ENCODE peak calls at places on chromosomes 1 and 21, in eight cellular contexts. One of them, this sample, is unnamed. For H3K4me1, the result is how much of the 10 kb centered on the place peaks cover.

GRCh38 chr1:164805399-164805798 is 246.4 kb downstream of the PBX1 start:
- DNase-seq in uterus: no peak
- DNase-seq in CD8-positive, alpha-beta T cell: no peak
- DNase-seq in A549: no peak
- DNase-seq in HAP-1: no peak
- DNase-seq in hepatocyte: no peak
- DNase-seq in heart left ventricle: no peak
- DNase-seq in Peyer's patch: no peak
- DNase-seq in this sample: no peak

GRCh38 chr1:64019818-64020217 is 183.6 kb upstream of the UBE2U start:
- DNase-seq in HAP-1: no peak
- DNase-seq in heart left ventricle: no peak
- DNase-seq in hepatocyte: peak
- DNase-seq in uterus: peak
- DNase-seq in Peyer's patch: no peak
- DNase-seq in A549: no peak
- DNase-seq in CD8-positive, alpha-beta T cell: no peak
- DNase-seq in this sample: no peak

GRCh38 chr1:3367376-3367775 is 87.1 kb upstream of the ARHGEF16 start:
- DNase-seq in Peyer's patch: no peak
- DNase-seq in heart left ventricle: no peak
- DNase-seq in uterus: no peak
- DNase-seq in A549: no peak
- DNase-seq in hepatocyte: no peak
- DNase-seq in HAP-1: no peak
- DNase-seq in CD8-positive, alpha-beta T cell: no peak
- DNase-seq in this sample: no peak

GRCh38 chr21:27268290-27268689 is 301.4 kb upstream of the ADAMTS5 start:
- DNase-seq in A549: no peak
- DNase-seq in hepatocyte: no peak
- DNase-seq in uterus: no peak
- DNase-seq in HAP-1: no peak
- DNase-seq in Peyer's patch: no peak
- DNase-seq in heart left ventricle: no peak
- DNase-seq in CD8-positive, alpha-beta T cell: no peak
- DNase-seq in this sample: no peak

GRCh38 chr1:1223321-1223720 is 8.5 kb downstream of the SDF4 start:
- DNase-seq in heart left ventricle: no peak
- DNase-seq in hepatocyte: no peak
- DNase-seq in HAP-1: no peak
- DNase-seq in uterus: no peak
- DNase-seq in Peyer's patch: no peak
- DNase-seq in CD8-positive, alpha-beta T cell: no peak
- DNase-seq in A549: no peak
- DNase-seq in this sample: no peak

GRCh38 chr1:115757286-115757810 is 11.2 kb downstream of the CASQ2 start:
- DNase-seq in HAP-1: no peak
- DNase-seq in hepatocyte: no peak
- DNase-seq in A549: no peak
- DNase-seq in CD8-positive, alpha-beta T cell: no peak
- DNase-seq in uterus: no peak
- DNase-seq in heart left ventricle: peak
- DNase-seq in Peyer's patch: no peak
- DNase-seq in this sample: no peak

GRCh38 chr1:227449051-227449450 is 114.3 kb upstream of the ZNF678 start:
- DNase-seq in uterus: no peak
- DNase-seq in Peyer's patch: no peak
- DNase-seq in hepatocyte: peak
- DNase-seq in A549: no peak
- DNase-seq in CD8-positive, alpha-beta T cell: no peak
- DNase-seq in heart left ventricle: no peak
- DNase-seq in HAP-1: peak
- DNase-seq in this sample: peak

GRCh38 chr1:110606784-110607662 is 865 bp upstream of the KCNA2 start:
- DNase-seq in A549: no peak
- DNase-seq in CD8-positive, alpha-beta T cell: no peak
- DNase-seq in Peyer's patch: no peak
- DNase-seq in heart left ventricle: no peak
- DNase-seq in uterus: no peak
- DNase-seq in HAP-1: peak
- DNase-seq in hepatocyte: peak
- DNase-seq in this sample: no peak

GRCh38 chr1:155981266-155982088 is 3.1 kb upstream of the ARHGEF2 start:
- DNase-seq in Peyer's patch: peak
- DNase-seq in uterus: peak
- DNase-seq in CD8-positive, alpha-beta T cell: peak
- DNase-seq in HAP-1: no peak
- DNase-seq in heart left ventricle: no peak
- DNase-seq in hepatocyte: peak
- DNase-seq in A549: no peak
- DNase-seq in this sample: peak

GRCh38 chr1:110787328-110788071 is 85.4 kb upstream of the CD53 start:
- DNase-seq in HAP-1: no peak
- DNase-seq in uterus: no peak
- DNase-seq in heart left ventricle: no peak
- DNase-seq in CD8-positive, alpha-beta T cell: peak
- DNase-seq in Peyer's patch: peak
- DNase-seq in hepatocyte: no peak
- DNase-seq in A549: no peak
- DNase-seq in this sample: no peak

GRCh38 chr1:56113679-56114078 is 465.7 kb downstream of the PLPP3 start:
- DNase-seq in hepatocyte: no peak
- DNase-seq in heart left ventricle: no peak
- DNase-seq in HAP-1: no peak
- DNase-seq in CD8-positive, alpha-beta T cell: no peak
- DNase-seq in uterus: no peak
- DNase-seq in A549: no peak
- DNase-seq in Peyer's patch: no peak
- DNase-seq in this sample: no peak
- H3K4me1 ChIP-seq in hepatocyte: under half
- H3K4me1 ChIP-seq in heart left ventricle: under half
- H3K4me1 ChIP-seq in HAP-1: under half
- H3K4me1 ChIP-seq in CD8-positive, alpha-beta T cell: under half
- H3K4me1 ChIP-seq in uterus: under half
- H3K4me1 ChIP-seq in A549: under half
- H3K4me1 ChIP-seq in Peyer's patch: under half
- H3K4me1 ChIP-seq in this sample: under half

GRCh38 chr21:15731243-15731613 is 1.4 kb downstream of the USP25 start:
- DNase-seq in heart left ventricle: no peak
- DNase-seq in A549: peak
- DNase-seq in hepatocyte: no peak
- DNase-seq in CD8-positive, alpha-beta T cell: no peak
- DNase-seq in Peyer's patch: no peak
- DNase-seq in uterus: no peak
- DNase-seq in HAP-1: no peak
- DNase-seq in this sample: no peak

GRCh38 chr21:15732290-15732995 is 2.7 kb downstream of the USP25 start:
- DNase-seq in heart left ventricle: no peak
- DNase-seq in CD8-positive, alpha-beta T cell: peak
- DNase-seq in A549: no peak
- DNase-seq in uterus: no peak
- DNase-seq in Peyer's patch: no peak
- DNase-seq in HAP-1: peak
- DNase-seq in hepatocyte: peak
- DNase-seq in this sample: no peak

GRCh38 chr21:15730484-15731242 is 881 bp downstream of the USP25 start:
- DNase-seq in uterus: no peak
- DNase-seq in hepatocyte: peak
- DNase-seq in CD8-positive, alpha-beta T cell: peak
- DNase-seq in HAP-1: no peak
- DNase-seq in heart left ventricle: no peak
- DNase-seq in Peyer's patch: peak
- DNase-seq in A549: no peak
- DNase-seq in this sample: no peak

GRCh38 chr21:15735409-15735808 is 5.6 kb downstream of the USP25 start:
- DNase-seq in HAP-1: no peak
- DNase-seq in heart left ventricle: no peak
- DNase-seq in Peyer's patch: no peak
- DNase-seq in A549: no peak
- DNase-seq in uterus: no peak
- DNase-seq in CD8-positive, alpha-beta T cell: no peak
- DNase-seq in hepatocyte: no peak
- DNase-seq in this sample: no peak

DNA sequence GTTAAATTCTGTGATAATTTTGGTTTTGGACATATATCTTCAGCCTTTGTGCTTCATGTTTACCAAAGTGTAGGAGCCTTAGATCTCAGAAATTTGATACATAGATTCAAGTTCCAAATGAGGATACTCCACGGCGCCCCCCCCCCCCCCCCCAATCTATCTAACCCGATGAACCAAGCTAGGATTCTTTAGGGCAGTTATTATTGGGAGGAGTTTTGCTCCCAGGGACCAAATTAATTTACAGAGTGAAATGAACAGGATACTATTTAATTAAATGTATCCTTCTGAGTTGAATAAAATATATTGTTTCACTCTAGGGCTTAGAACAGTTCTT is 3.2 kb downstream of the USP25 start:
- DNase-seq in uterus: no peak
- DNase-seq in CD8-positive, alpha-beta T cell: no peak
- DNase-seq in heart left ventricle: no peak
- DNase-seq in HAP-1: no peak
- DNase-seq in Peyer's patch: no peak
- DNase-seq in A549: no peak
- DNase-seq in hepatocyte: no peak
- DNase-seq in this sample: no peak
- H3K4me1 ChIP-seq in uterus: under half
- H3K4me1 ChIP-seq in CD8-positive, alpha-beta T cell: half or more
- H3K4me1 ChIP-seq in heart left ventricle: under half
- H3K4me1 ChIP-seq in HAP-1: under half
- H3K4me1 ChIP-seq in Peyer's patch: under half
- H3K4me1 ChIP-seq in A549: under half
- H3K4me1 ChIP-seq in hepatocyte: under half
- H3K4me1 ChIP-seq in this sample: under half

GRCh38 chr21:35028451-35028757 is 20.7 kb downstream of the RUNX1 start:
- DNase-seq in HAP-1: no peak
- DNase-seq in uterus: no peak
- DNase-seq in heart left ventricle: no peak
- DNase-seq in CD8-positive, alpha-beta T cell: no peak
- DNase-seq in hepatocyte: no peak
- DNase-seq in Peyer's patch: no peak
- DNase-seq in A549: no peak
- DNase-seq in this sample: no peak
- H3K4me1 ChIP-seq in HAP-1: under half
- H3K4me1 ChIP-seq in uterus: under half
- H3K4me1 ChIP-seq in heart left ventricle: under half
- H3K4me1 ChIP-seq in CD8-positive, alpha-beta T cell: half or more
- H3K4me1 ChIP-seq in hepatocyte: under half
- H3K4me1 ChIP-seq in Peyer's patch: under half
- H3K4me1 ChIP-seq in A549: under half
- H3K4me1 ChIP-seq in this sample: under half

GRCh38 chr1:17538010-17538409 is 1.5 kb upstream of the ARHGEF10L start:
- DNase-seq in heart left ventricle: no peak
- DNase-seq in Peyer's patch: no peak
- DNase-seq in uterus: peak
- DNase-seq in CD8-positive, alpha-beta T cell: no peak
- DNase-seq in HAP-1: no peak
- DNase-seq in hepatocyte: no peak
- DNase-seq in A549: no peak
- DNase-seq in this sample: no peak
- H3K4me1 ChIP-seq in heart left ventricle: under half
- H3K4me1 ChIP-seq in Peyer's patch: under half
- H3K4me1 ChIP-seq in uterus: under half
- H3K4me1 ChIP-seq in CD8-positive, alpha-beta T cell: under half
- H3K4me1 ChIP-seq in HAP-1: under half
- H3K4me1 ChIP-seq in hepatocyte: under half
- H3K4me1 ChIP-seq in A549: under half
- H3K4me1 ChIP-seq in this sample: under half

DNA sequence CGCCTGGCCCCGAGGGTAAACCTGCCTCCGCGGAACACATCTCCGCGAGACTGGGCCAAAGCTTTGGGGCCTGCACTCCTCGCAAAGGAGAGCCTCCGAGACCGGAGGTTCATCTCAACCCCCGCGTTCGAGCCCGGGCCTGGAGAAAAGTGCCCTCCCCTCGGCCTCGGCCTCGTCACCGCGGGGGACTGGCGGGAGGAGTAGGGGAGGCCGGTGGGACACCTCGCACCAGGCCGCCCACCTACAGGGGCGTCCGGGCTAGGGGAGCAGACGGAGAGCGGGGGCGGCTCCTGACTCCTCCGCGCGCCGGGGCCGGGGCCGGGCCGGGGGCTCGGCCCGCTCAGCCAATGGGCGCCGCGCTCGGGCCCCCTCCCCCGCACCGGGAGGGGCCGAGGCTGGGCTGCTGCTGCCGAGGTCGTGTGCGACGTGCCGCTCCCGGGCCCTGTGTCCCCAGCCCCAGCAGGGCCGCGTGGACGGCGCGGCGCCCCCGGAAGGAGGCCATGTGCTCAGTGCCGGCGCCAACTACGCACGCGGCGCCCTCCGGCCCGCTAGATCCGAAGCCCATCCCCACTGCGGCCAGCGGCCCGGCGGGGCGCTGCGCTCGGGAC is 684 bp downstream of the SLC2A1 start:
- DNase-seq in A549: peak
- DNase-seq in hepatocyte: peak
- DNase-seq in Peyer's patch: peak
- DNase-seq in CD8-positive, alpha-beta T cell: peak
- DNase-seq in heart left ventricle: peak
- DNase-seq in HAP-1: peak
- DNase-seq in uterus: peak
- DNase-seq in this sample: peak
- H3K4me1 ChIP-seq in A549: half or more
- H3K4me1 ChIP-seq in hepatocyte: under half
- H3K4me1 ChIP-seq in Peyer's patch: under half
- H3K4me1 ChIP-seq in CD8-positive, alpha-beta T cell: under half
- H3K4me1 ChIP-seq in heart left ventricle: under half
- H3K4me1 ChIP-seq in HAP-1: under half
- H3K4me1 ChIP-seq in uterus: under half
- H3K4me1 ChIP-seq in this sample: under half